ENCODE peak calls at places on chromosomes 3 and 15, in six cellular contexts. K is IMR-90, A is A549, E is HEK293T, V is K562, H is GM12878. Y is an unnamed sample.

GRCh38 chr15:68808091-68808490 is 12.6 kb downstream of the ANP32A start:
- DNase-seq in K (no peak), A (no peak), E (no peak), V (no peak), H (no peak), Y (no peak)

GRCh38 chr3:45479627-45480026 is 91.3 kb downstream of the LARS2 start:
- DNase-seq in K (peak), A (no peak), E (no peak), V (no peak), H (no peak), Y (peak)

GRCh38 chr3:17459470-17459993 is 282.9 kb downstream of the TBC1D5 start:
- DNase-seq in K (no peak), A (no peak), E (no peak), V (no peak), H (no peak), Y (peak)

GRCh38 chr3:128486692-128487537 is 6.1 kb downstream of the GATA2 start:
- DNase-seq in K (peak), A (peak), E (peak), V (no peak), H (no peak), Y (no peak)

GRCh38 chr3:95923496-95924210 is 890.7 kb upstream of the EPHA6 start:
- DNase-seq in K (peak), A (peak), E (no peak), V (no peak), H (no peak), Y (no peak)

GRCh38 chr3:122668930-122669730 is 11.5 kb upstream of the PARP14 start:
- DNase-seq in K (peak), A (peak), E (no peak), V (peak), H (no peak), Y (peak)

GRCh38 chr3:67142432-67142831 is 144.3 kb downstream of the KBTBD8 start:
- DNase-seq in K (no peak), A (no peak), E (no peak), V (no peak), H (no peak), Y (no peak)

GRCh38 chr3:39779511-39780230 is 29.7 kb upstream of the MYRIP start:
- DNase-seq in K (no peak), A (no peak), E (no peak), V (no peak), H (no peak), Y (no peak)

GRCh38 chr15:96893159-96893906 is 562.8 kb downstream of the NR2F2 start:
- DNase-seq in K (no peak), A (peak), E (peak), V (no peak), H (no peak), Y (no peak)

GRCh38 chr3:10198761-10199688 is 34.3 kb downstream of the IRAK2 start:
- DNase-seq in K (peak), A (peak), E (no peak), V (peak), H (peak), Y (peak)

GRCh38 chr3:171347017-171347979 is 112.9 kb downstream of the TNIK start:
- DNase-seq in K (peak), A (no peak), E (no peak), V (peak), H (peak), Y (no peak)

GRCh38 chr15:78244101-78244500 is 9.7 kb upstream of the ACSBG1 start:
- DNase-seq in K (no peak), A (no peak), E (no peak), V (peak), H (no peak), Y (peak)

GRCh38 chr3:189334064-189334920 is 162.5 kb downstream of the TPRG1 start:
- DNase-seq in K (no peak), A (peak), E (no peak), V (no peak), H (no peak), Y (no peak)

GRCh38 chr3:68121291-68121690 is 466.9 kb upstream of the SUCLG2 start:
- DNase-seq in K (no peak), A (no peak), E (no peak), V (no peak), H (no peak), Y (no peak)

GRCh38 chr15:88792342-88793282 is 10.6 kb upstream of the ACAN start:
- DNase-seq in K (no peak), A (no peak), E (no peak), V (no peak), H (no peak), Y (no peak)

GRCh38 chr15:89958107-89958805 is 42.9 kb upstream of the ZNF710 start:
- DNase-seq in K (no peak), A (no peak), E (no peak), V (no peak), H (no peak), Y (peak)

GRCh38 chr15:75089781-75090734 is 66.7 kb downstream of the PPCDC start:
- DNase-seq in K (no peak), A (no peak), E (no peak), V (peak), H (no peak), Y (no peak)

GRCh38 chr3:127424766-127425504 is 137.1 kb upstream of the PRR20G start:
- DNase-seq in K (no peak), A (no peak), E (no peak), V (no peak), H (no peak), Y (no peak)

GRCh38 chr15:64010719-64011118 is 35.6 kb downstream of the DAPK2 start:
- DNase-seq in K (peak), A (peak), E (no peak), V (peak), H (peak), Y (no peak)

GRCh38 chr15:63246691-63247464 is 30.5 kb upstream of the APH1B start:
- DNase-seq in K (peak), A (peak), E (no peak), V (no peak), H (no peak), Y (peak)

GRCh38 chr3:51353566-51354140 is 31.4 kb upstream of the MANF start:
- DNase-seq in K (peak), A (no peak), E (no peak), V (no peak), H (no peak), Y (no peak)

GRCh38 chr3:137012097-137012501 is 54.3 kb downstream of the IL20RB start:
- DNase-seq in K (peak), A (no peak), E (no peak), V (no peak), H (no peak), Y (no peak)

GRCh38 chr15:85672338-85673097 is 122.2 kb downstream of the KLHL25 start:
- DNase-seq in K (peak), A (no peak), E (no peak), V (no peak), H (no peak), Y (peak)

GRCh38 chr3:111521881-111522280 is 20.1 kb upstream of the CD96 start:
- DNase-seq in K (peak), A (no peak), E (no peak), V (no peak), H (no peak), Y (no peak)

GRCh38 chr3:183330881-183331280 is 77.8 kb downstream of the B3GNT5 start:
- DNase-seq in K (no peak), A (no peak), E (no peak), V (peak), H (no peak), Y (no peak)

GRCh38 chr15:101604124-101604874 is 47.9 kb downstream of the TM2D3 start:
- DNase-seq in K (no peak), A (no peak), E (peak), V (no peak), H (no peak), Y (no peak)

GRCh38 chr3:65593780-65594752 is 444.7 kb downstream of the MAGI1 start:
- DNase-seq in K (no peak), A (no peak), E (no peak), V (no peak), H (no peak), Y (no peak)

GRCh38 chr3:68832680-68833079 is 99.7 kb downstream of the TAFA4 start:
- DNase-seq in K (no peak), A (no peak), E (no peak), V (no peak), H (no peak), Y (no peak)

GRCh38 chr15:89129816-89130134 is 41.5 kb downstream of the ABHD2 start:
- DNase-seq in K (no peak), A (no peak), E (no peak), V (no peak), H (no peak), Y (no peak)

GRCh38 chr15:99963976-99964375 is 230.7 kb upstream of the LYSMD4 start:
- DNase-seq in K (no peak), A (no peak), E (no peak), V (no peak), H (no peak), Y (no peak)
- TF ChIP-seq BHLHE40 in K (no peak), A (no peak), E (no peak), V (no peak), H (no peak), Y (no peak)

DNA sequence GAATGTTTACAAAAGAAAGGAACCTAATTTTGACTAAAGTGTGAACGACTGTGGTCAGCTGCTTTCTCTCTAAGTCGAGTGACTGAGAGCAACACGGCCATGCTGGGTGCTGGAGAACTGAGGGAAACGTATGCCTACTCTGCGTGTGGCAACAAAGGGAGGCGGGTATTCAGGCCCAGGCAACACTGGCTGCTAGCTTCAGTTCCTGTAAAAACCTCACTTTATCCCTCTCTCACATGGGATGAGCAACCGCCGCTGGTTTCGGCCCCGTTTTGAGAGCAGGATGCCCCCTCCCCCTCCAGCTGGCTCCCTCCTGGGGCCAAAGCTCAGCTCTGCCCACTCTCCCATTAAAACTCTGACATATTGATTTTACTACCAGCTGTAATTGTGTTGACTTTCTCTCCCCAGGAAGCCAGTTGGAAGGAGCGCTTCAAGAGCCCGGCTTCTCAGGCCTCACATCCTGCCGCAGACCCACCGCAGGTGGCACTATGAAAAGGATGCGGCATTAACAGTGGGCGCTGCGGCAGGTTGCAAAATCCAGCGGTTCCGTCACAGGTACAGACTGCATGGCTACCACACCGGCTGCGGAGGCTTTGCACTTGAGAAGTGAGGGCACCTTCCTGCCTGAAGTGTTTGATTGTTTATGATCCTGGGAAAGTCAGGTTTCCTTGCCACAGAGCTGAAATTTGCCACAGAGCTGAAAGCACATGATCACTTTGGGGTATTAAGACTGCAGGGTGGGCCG is 12.7 kb downstream of the PLXND1 start:
- DNase-seq in K (no peak), A (no peak), E (peak), V (no peak), H (no peak), Y (peak)
- TF ChIP-seq BHLHE40 in K (no peak), A (no peak), E (no peak), V (no peak), H (no peak), Y (no peak)

DNA sequence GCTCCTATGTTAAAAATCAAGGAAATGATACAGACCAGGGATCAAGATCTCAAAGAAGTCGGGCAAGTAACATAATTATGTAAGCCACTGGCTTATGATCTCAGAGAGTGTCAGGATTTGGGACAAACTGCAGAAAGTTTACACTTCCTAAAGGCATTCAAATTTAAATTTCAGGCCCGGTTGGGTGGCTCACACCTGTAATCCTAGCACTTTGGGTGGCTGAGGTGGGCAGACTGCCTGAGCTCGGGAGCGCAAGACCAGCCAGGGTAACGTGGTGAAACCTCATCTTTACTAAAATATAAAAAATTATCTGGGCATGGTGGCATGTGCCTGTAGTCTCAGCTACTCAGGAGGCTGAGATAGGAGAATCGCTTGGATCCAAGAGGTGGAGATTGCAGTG is 124.4 kb upstream of the UBE2E2 start:
- DNase-seq in K (no peak), A (no peak), E (no peak), V (no peak), H (no peak), Y (no peak)
- TF ChIP-seq BHLHE40 in K (no peak), A (no peak), E (no peak), V (no peak), H (no peak), Y (no peak)

DNA sequence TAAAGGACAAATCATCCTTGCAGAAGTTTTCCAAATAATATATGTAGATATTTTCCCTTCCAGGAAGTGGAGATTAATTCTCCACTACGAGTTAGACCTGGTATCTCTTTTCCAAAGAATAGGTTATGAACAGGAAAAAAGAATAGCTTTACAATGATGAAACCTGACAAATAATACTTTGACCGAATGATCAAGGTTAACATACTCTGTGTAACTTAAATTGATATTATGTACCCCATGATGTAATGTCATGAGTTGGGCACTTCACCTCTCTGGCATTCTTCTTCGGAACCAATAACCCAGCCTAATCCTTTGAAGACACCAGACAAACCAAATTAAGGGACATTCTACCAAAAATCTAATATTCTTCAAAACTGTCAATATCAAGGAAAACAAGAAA is 48.7 kb upstream of the CNTN3 start:
- DNase-seq in K (no peak), A (no peak), E (no peak), V (no peak), H (no peak), Y (no peak)
- TF ChIP-seq BHLHE40 in K (no peak), A (no peak), E (no peak), V (no peak), H (no peak), Y (no peak)

DNA sequence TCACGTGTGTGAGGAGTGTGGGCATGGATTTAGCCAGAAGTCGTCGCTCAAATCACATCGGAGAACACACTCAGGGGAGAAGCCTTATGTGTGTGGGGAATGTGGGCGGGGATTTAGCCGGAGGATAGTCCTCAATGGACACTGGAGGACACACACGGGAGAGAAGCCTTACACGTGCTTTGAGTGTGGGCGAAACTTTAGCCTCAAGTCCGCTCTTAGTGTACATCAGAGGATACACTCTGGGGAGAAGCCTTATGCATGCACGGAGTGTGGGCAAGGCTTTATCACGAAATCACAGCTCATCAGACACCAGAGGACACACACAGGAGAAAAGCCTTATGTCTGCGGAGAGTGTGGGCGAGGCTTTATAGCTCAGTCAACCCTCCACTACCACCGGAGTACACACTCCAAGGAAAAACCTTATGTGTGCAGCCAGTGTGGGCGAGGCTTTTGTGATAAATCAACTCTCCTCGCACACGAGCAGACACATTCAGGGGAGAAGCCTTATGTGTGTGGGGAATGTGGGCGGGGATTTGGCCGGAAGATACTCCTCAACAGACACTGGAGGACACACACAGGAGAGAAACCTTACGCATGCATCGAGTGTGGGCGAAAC is 28.1 kb downstream of the ZNF589 start:
- DNase-seq in K (no peak), A (no peak), E (no peak), V (no peak), H (no peak), Y (no peak)
- TF ChIP-seq BHLHE40 in K (no peak), A (no peak), E (no peak), V (no peak), H (peak), Y (no peak)

GRCh38 chr3:27213450-27213849 is 155.7 kb downstream of the NEK10 start:
- DNase-seq in K (no peak), A (no peak), E (no peak), V (no peak), H (no peak), Y (no peak)

GRCh38 chr3:27219127-27219860 is 149.9 kb downstream of the NEK10 start:
- DNase-seq in K (peak), A (no peak), E (no peak), V (no peak), H (no peak), Y (no peak)

GRCh38 chr3:27220166-27220565 is 149.0 kb downstream of the NEK10 start:
- DNase-seq in K (no peak), A (no peak), E (no peak), V (no peak), H (no peak), Y (no peak)

GRCh38 chr3:27216295-27216694 is 152.9 kb downstream of the NEK10 start:
- DNase-seq in K (no peak), A (no peak), E (no peak), V (no peak), H (no peak), Y (no peak)

DNA sequence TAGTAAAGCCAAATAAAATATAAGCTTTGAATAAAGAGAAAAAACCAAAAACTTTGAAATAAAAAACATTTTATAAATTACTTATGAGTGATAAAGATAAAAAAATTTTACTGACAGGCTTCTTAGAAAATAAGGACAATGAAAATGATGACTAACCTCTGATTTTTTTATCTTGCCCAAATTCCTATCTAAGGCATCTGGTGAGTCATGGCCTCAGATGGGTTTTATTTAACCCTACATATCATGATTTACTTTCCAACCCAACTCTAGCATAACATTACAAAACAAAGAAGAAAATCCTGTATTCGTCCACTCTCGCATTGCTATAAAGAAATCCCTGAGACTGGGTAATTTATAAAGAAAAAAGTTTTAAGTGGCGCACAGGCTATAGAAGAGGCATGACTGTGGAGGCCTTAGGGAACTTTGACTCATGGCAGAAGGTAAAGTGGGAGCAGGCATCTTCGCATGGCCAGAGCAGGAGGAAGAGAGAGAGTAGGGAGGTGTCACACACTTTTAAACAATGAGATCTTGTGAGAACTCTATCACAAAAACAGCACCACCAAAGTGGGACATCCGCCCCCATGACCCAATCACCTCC is 152.1 kb downstream of the NEK10 start:
- DNase-seq in K (peak), A (peak), E (no peak), V (no peak), H (no peak), Y (no peak)
- TF ChIP-seq BHLHE40 in K (peak), A (no peak), E (no peak), V (no peak), H (no peak), Y (no peak)

GRCh38 chr15:54119056-54119455 is 140.8 kb downstream of the UNC13C start:
- DNase-seq in K (no peak), A (no peak), E (no peak), V (no peak), H (no peak), Y (no peak)
- TF ChIP-seq BHLHE40 in K (no peak), A (no peak), E (no peak), V (no peak), H (no peak), Y (no peak)

DNA sequence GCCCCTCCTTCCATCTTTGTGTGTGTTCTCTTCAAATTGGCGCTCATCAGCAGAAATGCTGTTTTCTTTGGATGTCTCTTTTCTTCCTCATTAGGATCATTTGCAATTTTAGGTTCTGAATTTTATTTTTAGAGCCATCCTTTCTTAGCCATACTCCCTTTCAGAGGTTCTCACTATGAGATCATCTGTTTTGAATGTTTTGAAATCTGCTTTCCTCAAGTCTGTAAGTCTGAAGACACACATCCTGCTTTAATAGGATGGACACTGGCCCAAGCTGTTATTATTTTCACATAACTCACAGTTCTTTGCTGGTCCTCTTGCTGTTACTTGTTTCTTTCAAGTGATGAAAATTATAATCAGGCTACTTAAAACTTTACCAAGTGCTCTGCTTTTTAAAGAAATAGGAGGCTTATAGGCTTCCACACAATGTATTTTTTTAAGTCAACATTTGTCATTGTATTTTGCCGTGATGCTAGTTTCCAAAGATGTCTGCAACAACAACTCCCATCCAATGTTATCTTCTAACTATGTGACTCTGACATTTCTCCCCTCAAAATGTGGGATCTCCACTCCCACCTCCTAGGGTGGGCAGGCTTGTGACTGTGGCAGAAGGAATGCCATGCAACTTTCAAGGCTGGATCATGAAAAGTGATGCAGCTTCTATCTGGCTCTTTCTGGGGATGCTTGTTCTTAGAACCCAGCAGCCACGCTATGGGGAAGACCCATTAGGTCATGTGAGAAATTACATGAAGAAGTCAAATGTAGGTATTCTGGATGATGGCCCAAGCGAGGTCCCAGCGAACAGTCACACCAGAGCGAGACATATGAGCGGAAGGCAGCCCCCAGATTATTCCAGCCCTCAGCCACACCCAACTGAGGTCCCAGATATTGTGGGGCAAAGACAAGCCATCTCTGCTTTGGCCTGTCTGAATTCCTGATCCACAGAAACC is 124.5 kb downstream of the BDH1 start:
- DNase-seq in K (peak), A (no peak), E (no peak), V (no peak), H (no peak), Y (no peak)
- TF ChIP-seq BHLHE40 in K (no peak), A (no peak), E (no peak), V (no peak), H (no peak), Y (no peak)

Y was measured in HepG2.